ENCODE peak calls at places on chromosomes 12 and 14, in five cellular contexts. C, P, W, A and B are unnamed samples.

GRCh38 chr12:75878382-75878720 is 153.2 kb downstream of the PHLDA1 start:
- DNase-seq in A (no peak), C (no peak), P (peak), W (no peak), B (no peak)

GRCh38 chr12:116276433-116277216 is 868 bp downstream of the MED13L start:
- DNase-seq in C (peak), W (peak), A (peak), P (peak), B (peak)

GRCh38 chr12:45273717-45274271 is 57.9 kb downstream of the ANO6 start:
- DNase-seq in W (no peak), P (peak), A (no peak), C (no peak), B (peak)

GRCh38 chr12:101663298-101663697 is 34.1 kb upstream of the CHPT1 start:
- DNase-seq in C (no peak), A (no peak), P (no peak), W (no peak), B (no peak)

GRCh38 chr12:72679147-72679757 is 407.1 kb downstream of the TRHDE start:
- DNase-seq in W (no peak), P (no peak), C (no peak), A (no peak), B (no peak)

GRCh38 chr14:72589652-72590051 is 304.2 kb downstream of the DPF3 start:
- DNase-seq in P (no peak), C (no peak), W (no peak), A (no peak), B (no peak)

GRCh38 chr14:81401420-81402122 is 1.4 kb upstream of the STON2 start:
- DNase-seq in P (peak), W (peak), C (no peak), A (no peak), B (no peak)

GRCh38 chr12:37547611-37548010 is 769.0 kb upstream of the ALG10B start:
- DNase-seq in A (no peak), P (no peak), C (no peak), W (no peak), B (no peak)

GRCh38 chr12:32561931-32562341 is 117.2 kb upstream of the DNM1L start:
- DNase-seq in A (no peak), P (no peak), W (no peak), C (no peak), B (no peak)

GRCh38 chr12:106586803-106587684 is 4.2 kb downstream of the RFX4 start:
- DNase-seq in C (no peak), P (no peak), W (no peak), A (no peak), B (no peak)

GRCh38 chr12:45051490-45052105 is 699 bp upstream of the DBX2 start:
- DNase-seq in A (no peak), P (peak), C (no peak), W (no peak), B (peak)

GRCh38 chr14:50025073-50025472 is 91.3 kb downstream of the VCPKMT start:
- DNase-seq in A (no peak), W (no peak), C (no peak), P (no peak), B (no peak)